ENCODE peak calls at places on chromosomes 13 and 19, in four cellular contexts. One of them, this sample, is unnamed.

GRCh38 chr13:99686944-99687382 is 185.7 kb downstream of the TM9SF2 start:
- DNase-seq in heart left ventricle: no peak
- DNase-seq in IMR-90: no peak
- DNase-seq in BE2C: no peak
- DNase-seq in this sample: no peak

GRCh38 chr19:35261356-35262100 is 7.2 kb upstream of the USF2 start:
- DNase-seq in heart left ventricle: no peak
- DNase-seq in IMR-90: no peak
- DNase-seq in BE2C: no peak
- DNase-seq in this sample: no peak

GRCh38 chr19:19071897-19072296 is 8.1 kb downstream of the SLC25A42 start:
- DNase-seq in heart left ventricle: no peak
- DNase-seq in IMR-90: no peak
- DNase-seq in BE2C: no peak
- DNase-seq in this sample: no peak

GRCh38 chr19:40663712-40664692 is 26.4 kb downstream of the NUMBL start:
- DNase-seq in heart left ventricle: no peak
- DNase-seq in IMR-90: peak
- DNase-seq in BE2C: peak
- DNase-seq in this sample: no peak

GRCh38 chr13:75739244-75739868 is 103.2 kb downstream of the LMO7 start:
- DNase-seq in heart left ventricle: no peak
- DNase-seq in IMR-90: peak
- DNase-seq in BE2C: no peak
- DNase-seq in this sample: no peak

GRCh38 chr13:42561752-42562467 is 12.0 kb upstream of the TNFSF11 start:
- DNase-seq in heart left ventricle: no peak
- DNase-seq in IMR-90: no peak
- DNase-seq in BE2C: no peak
- DNase-seq in this sample: no peak

GRCh38 chr19:15811476-15811875 is 4.0 kb downstream of the OR10H1 start:
- DNase-seq in heart left ventricle: no peak
- DNase-seq in IMR-90: no peak
- DNase-seq in BE2C: no peak
- DNase-seq in this sample: no peak

GRCh38 chr19:18465964-18466339 is 28.0 kb upstream of the ISYNA1 start:
- DNase-seq in heart left ventricle: no peak
- DNase-seq in IMR-90: no peak
- DNase-seq in BE2C: no peak
- DNase-seq in this sample: no peak

GRCh38 chr13:29849731-29850212 is 645 bp downstream of the UBL3 start:
- DNase-seq in heart left ventricle: peak
- DNase-seq in IMR-90: peak
- DNase-seq in BE2C: peak
- DNase-seq in this sample: peak

GRCh38 chr19:11047856-11048255 is 41.4 kb upstream of the LDLR start:
- DNase-seq in heart left ventricle: no peak
- DNase-seq in IMR-90: no peak
- DNase-seq in BE2C: no peak
- DNase-seq in this sample: no peak

GRCh38 chr13:30355405-30355741 is 48.0 kb upstream of the KATNAL1 start:
- DNase-seq in heart left ventricle: no peak
- DNase-seq in IMR-90: no peak
- DNase-seq in BE2C: peak
- DNase-seq in this sample: peak

GRCh38 chr13:33119886-33120543 is 103.8 kb downstream of the KL start:
- DNase-seq in heart left ventricle: no peak
- DNase-seq in IMR-90: peak
- DNase-seq in BE2C: no peak
- DNase-seq in this sample: no peak

GRCh38 chr19:576768-577438 is 4.5 kb downstream of the BSG start:
- DNase-seq in heart left ventricle: no peak
- DNase-seq in IMR-90: no peak
- DNase-seq in BE2C: no peak
- DNase-seq in this sample: no peak

GRCh38 chr13:35927554-35927953 is 203.6 kb downstream of the DCLK1 start:
- DNase-seq in heart left ventricle: no peak
- DNase-seq in IMR-90: peak
- DNase-seq in BE2C: peak
- DNase-seq in this sample: no peak

DNA sequence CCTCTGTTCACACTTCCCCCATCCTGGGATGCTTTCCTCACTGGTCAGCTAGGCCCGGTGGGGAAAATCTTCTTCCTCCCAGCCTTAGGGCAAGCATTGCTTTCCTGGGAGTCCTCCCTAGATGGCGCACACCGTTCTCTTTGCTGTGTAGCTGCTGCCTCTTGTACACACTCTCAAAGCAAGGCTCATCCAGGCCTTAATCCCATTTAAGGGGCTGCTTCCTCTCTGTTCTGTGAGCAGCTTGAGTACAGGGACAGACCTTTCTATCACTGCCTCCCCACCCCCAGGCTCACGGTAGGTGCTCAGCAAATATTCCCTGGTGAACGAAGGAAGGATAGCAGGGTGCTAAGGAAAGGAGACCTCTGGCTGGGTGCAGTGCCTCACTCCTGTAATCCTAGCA is 11.0 kb downstream of the SLC7A10 start:
- DNase-seq in heart left ventricle: no peak
- DNase-seq in IMR-90: peak
- DNase-seq in BE2C: peak
- DNase-seq in this sample: peak
- TF ChIP-seq CTCF in heart left ventricle: no peak
- TF ChIP-seq CTCF in IMR-90: peak
- TF ChIP-seq CTCF in BE2C: peak
- TF ChIP-seq CTCF in this sample: no peak

GRCh38 chr13:51912511-51913225 is 50.9 kb downstream of the CCDC70 start:
- DNase-seq in heart left ventricle: no peak
- DNase-seq in IMR-90: no peak
- DNase-seq in BE2C: no peak
- DNase-seq in this sample: no peak

GRCh38 chr13:51914137-51914493 is 52.3 kb downstream of the CCDC70 start:
- DNase-seq in heart left ventricle: no peak
- DNase-seq in IMR-90: no peak
- DNase-seq in BE2C: no peak
- DNase-seq in this sample: no peak

GRCh38 chr13:51916419-51916818 is 54.6 kb downstream of the CCDC70 start:
- DNase-seq in heart left ventricle: no peak
- DNase-seq in IMR-90: no peak
- DNase-seq in BE2C: no peak
- DNase-seq in this sample: no peak

GRCh38 chr13:51912091-51912490 is 50.3 kb downstream of the CCDC70 start:
- DNase-seq in heart left ventricle: no peak
- DNase-seq in IMR-90: no peak
- DNase-seq in BE2C: no peak
- DNase-seq in this sample: no peak

DNA sequence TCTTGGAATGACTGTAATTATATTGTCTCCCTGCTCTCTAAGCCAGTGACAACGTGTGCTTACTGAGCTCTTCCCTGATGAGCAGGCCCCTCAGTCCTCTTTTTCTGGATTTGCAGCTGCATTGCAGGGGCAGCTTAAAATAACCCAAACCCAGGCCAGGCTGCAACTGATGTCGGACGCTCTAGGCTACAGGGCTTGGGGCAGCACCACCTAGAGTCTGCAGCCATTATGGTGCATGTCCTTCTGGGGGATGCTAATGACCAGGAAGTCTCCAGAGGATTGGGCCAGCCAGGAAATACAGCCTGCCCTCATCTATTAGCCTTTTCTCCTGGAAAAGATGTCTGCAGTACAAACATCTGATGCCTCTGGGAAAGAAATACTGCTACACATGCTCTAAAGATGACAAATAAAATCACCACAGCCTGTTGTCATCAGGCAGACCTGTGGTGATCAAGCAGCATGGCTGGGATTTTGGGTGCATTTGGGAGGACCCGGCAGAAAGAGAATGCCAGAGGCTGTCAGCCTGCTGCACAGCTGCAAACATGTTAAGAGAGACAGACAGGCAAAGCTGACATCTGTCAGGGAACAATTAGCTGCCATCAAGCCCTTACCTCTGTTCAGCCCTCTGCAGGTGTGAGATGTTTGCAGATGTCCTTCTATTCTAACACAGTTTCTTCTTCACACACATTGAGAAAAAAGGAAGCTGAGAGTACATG is 51.8 kb downstream of the CCDC70 start:
- DNase-seq in heart left ventricle: no peak
- DNase-seq in IMR-90: no peak
- DNase-seq in BE2C: peak
- DNase-seq in this sample: peak
- TF ChIP-seq CTCF in heart left ventricle: peak
- TF ChIP-seq CTCF in IMR-90: no peak
- TF ChIP-seq CTCF in BE2C: peak
- TF ChIP-seq CTCF in this sample: no peak

GRCh38 chr13:97945792-97946419 is 7.6 kb upstream of the IPO5 start:
- DNase-seq in heart left ventricle: no peak
- DNase-seq in IMR-90: peak
- DNase-seq in BE2C: no peak
- DNase-seq in this sample: no peak
- TF ChIP-seq CTCF in heart left ventricle: no peak
- TF ChIP-seq CTCF in IMR-90: no peak
- TF ChIP-seq CTCF in BE2C: no peak
- TF ChIP-seq CTCF in this sample: no peak

DNA sequence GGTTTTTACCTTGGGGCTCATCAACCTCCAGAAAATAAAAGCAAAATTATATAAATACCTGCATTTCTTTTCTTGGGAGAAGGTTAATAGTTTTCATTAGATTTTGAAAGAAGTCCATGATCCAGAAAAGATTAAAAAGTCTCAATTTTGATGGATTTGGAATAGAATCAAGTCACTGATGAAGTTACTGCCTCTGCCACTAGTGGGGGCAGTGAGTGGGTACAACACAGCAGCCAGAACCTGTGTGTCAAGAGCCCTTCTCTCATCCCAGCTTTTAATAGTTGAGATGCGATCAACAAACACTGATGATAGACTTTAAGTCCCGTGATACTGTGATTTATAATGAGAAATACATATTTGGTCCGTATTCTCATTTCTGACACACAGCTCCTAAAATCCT is 686.7 kb downstream of the DIAPH3 start:
- DNase-seq in heart left ventricle: no peak
- DNase-seq in IMR-90: no peak
- DNase-seq in BE2C: peak
- DNase-seq in this sample: no peak
- TF ChIP-seq CTCF in heart left ventricle: peak
- TF ChIP-seq CTCF in IMR-90: peak
- TF ChIP-seq CTCF in BE2C: peak
- TF ChIP-seq CTCF in this sample: peak

DNA sequence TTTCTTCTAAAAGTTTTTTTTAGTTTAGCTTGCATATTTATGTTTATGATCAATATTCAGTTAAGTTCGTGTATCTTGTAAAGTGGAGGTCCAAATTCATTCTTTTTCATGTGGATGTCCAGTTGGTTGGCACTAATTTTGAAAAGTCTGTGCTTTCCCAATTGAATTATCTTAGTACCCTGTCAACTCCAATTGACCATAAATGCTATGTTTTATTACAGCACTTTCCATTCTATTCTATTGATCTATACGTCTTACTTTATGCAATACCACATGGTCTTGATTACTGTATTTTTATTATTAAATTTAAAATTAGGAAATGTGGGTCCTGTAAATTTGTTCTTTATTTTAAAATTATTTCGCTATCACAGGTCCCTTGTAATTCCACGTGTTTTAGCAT is 837.6 kb upstream of the SLC10A2 start:
- DNase-seq in heart left ventricle: no peak
- DNase-seq in IMR-90: no peak
- DNase-seq in BE2C: no peak
- DNase-seq in this sample: no peak
- TF ChIP-seq CTCF in heart left ventricle: no peak
- TF ChIP-seq CTCF in IMR-90: no peak
- TF ChIP-seq CTCF in BE2C: no peak
- TF ChIP-seq CTCF in this sample: no peak

DNA sequence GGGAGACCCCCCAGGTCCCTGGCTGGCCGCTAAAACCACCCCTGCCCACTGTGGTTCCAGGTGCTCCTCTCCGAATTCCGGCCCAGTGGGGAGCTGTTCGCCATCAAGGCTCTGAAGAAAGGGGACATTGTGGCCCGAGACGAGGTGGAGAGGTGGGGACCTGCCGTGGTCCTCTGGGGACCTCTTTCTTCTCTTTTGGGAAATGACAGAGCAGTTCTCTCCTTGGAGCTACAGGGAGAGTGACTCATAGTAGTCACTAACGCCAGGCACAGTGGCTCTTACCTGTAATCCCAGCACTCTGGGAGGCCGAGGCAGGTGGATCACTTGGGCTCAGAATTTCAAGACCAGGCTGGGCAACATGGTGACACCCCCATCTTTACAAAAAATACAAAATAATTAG is 7.3 kb downstream of the PTGER1 start:
- DNase-seq in heart left ventricle: no peak
- DNase-seq in IMR-90: no peak
- DNase-seq in BE2C: no peak
- DNase-seq in this sample: no peak
- TF ChIP-seq CTCF in heart left ventricle: no peak
- TF ChIP-seq CTCF in IMR-90: no peak
- TF ChIP-seq CTCF in BE2C: peak
- TF ChIP-seq CTCF in this sample: no peak

DNA sequence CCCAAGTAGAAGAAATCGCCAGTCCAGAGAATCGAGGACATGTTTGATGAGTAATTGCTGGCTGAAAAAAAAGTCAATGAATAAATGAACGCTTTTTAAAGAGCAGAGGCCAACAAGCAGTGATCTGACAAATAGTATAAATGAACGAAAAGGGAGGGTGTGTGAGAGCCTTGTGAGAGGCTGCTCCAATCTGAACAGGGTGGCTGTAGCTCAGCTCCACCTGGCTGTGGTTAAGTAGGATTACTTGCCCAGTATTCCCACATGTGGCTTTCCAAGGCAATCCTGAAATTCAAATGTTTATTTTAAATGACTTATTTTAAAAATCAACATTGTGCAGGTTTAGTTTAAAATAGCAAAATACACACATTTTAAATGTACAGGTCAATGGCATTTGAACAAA is 117.0 kb downstream of the TSHZ3 start:
- DNase-seq in heart left ventricle: no peak
- DNase-seq in IMR-90: peak
- DNase-seq in BE2C: no peak
- DNase-seq in this sample: no peak
- TF ChIP-seq CTCF in heart left ventricle: peak
- TF ChIP-seq CTCF in IMR-90: no peak
- TF ChIP-seq CTCF in BE2C: no peak
- TF ChIP-seq CTCF in this sample: no peak

DNA sequence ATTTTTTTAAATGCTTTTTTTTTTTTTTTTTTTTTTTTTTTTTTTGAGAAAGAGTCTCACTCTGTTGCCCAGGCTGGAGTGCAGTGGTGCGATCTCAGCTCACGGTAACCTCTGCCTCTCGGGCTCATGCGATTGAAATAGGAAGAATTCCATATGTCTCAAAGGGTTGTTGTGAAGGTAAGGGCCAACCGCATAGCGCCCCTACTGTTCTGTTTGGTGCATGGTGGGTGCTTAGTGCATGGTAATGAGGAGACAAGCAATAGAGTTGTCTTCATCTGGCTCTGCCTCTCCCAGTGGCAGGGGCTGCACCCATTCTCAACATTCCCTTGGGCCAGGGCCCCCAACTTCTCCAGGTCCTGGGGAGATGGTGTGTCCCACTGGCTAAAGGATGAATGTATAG is 68.7 kb downstream of the RASL11A start:
- DNase-seq in heart left ventricle: no peak
- DNase-seq in IMR-90: peak
- DNase-seq in BE2C: peak
- DNase-seq in this sample: peak
- TF ChIP-seq CTCF in heart left ventricle: peak
- TF ChIP-seq CTCF in IMR-90: peak
- TF ChIP-seq CTCF in BE2C: peak
- TF ChIP-seq CTCF in this sample: peak

This sample was measured in glutamatergic neuron.